ENCODE peak calls at places on chromosomes 3 and 15, in four cellular contexts. O, Z, V and K are unnamed samples.

GRCh38 chr3:81472600-81473362 is 288.7 kb downstream of the GBE1 start:
- DNase-seq in Z (no peak), V (no peak), O (no peak), K (no peak)

GRCh38 chr3:129650256-129650872 is 43.9 kb upstream of the PLXND1 start:
- DNase-seq in O (peak), V (no peak), Z (peak), K (peak)

GRCh38 chr3:138118863-138119766 is 3.7 kb upstream of the DZIP1L start:
- DNase-seq in Z (peak), V (peak), O (peak), K (peak)

GRCh38 chr3:134423153-134423552 is 48.9 kb upstream of the AMOTL2 start:
- DNase-seq in Z (no peak), V (no peak), O (peak), K (no peak)

GRCh38 chr3:49734752-49735151 is 11.0 kb upstream of the GMPPB start:
- DNase-seq in Z (no peak), O (no peak), V (no peak), K (no peak)

GRCh38 chr3:50657816-50658215 is 16.9 kb upstream of the DOCK3 start:
- DNase-seq in O (no peak), Z (no peak), V (no peak), K (no peak)

GRCh38 chr3:196969660-196970546 is 1.3 kb upstream of the PIGZ start:
- DNase-seq in V (no peak), O (peak), Z (peak), K (no peak)

GRCh38 chr15:25237291-25237978 is 201.4 kb downstream of the UBE3A start:
- DNase-seq in O (no peak), Z (no peak), V (no peak), K (no peak)

GRCh38 chr15:50830477-50831354 is 65.2 kb upstream of the SPPL2A start:
- DNase-seq in O (no peak), V (no peak), Z (no peak), K (no peak)

GRCh38 chr15:90818251-90819210 is 49.9 kb upstream of the FURIN start:
- DNase-seq in V (no peak), O (peak), Z (no peak), K (peak)
- TF ChIP-seq CREM in V (no peak), O (no peak), Z (no peak), K (no peak)

DNA sequence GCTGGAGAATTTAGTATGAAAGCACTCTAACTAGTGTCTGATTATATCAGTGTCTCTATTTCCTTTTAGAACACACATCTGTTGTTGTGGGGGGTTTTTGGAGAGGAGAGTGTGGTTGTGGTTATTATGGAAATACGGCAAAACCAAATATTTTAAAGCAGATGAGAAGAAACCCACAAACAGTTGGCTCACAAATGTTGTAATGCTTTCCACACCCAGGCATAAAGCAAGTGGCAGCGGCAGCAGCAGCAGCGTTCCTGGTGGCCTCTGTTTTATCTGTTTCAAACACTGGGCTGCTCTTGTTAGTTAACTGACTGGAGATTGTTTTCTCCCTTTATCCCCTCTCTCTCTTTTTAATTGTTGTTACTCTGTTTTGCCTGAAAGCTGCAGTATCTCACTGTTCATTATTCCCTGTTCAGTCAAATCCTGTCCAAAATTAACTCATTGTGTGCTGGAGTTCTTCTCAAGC is 1045.5 kb upstream of the NR2F2 start:
- DNase-seq in Z (peak), V (no peak), O (no peak), K (no peak)
- TF ChIP-seq TCF7 in Z (no peak), V (no peak), O (no peak), K (no peak)

GRCh38 chr3:67044955-67045354 is 46.8 kb downstream of the KBTBD8 start:
- DNase-seq in V (no peak), O (no peak), Z (no peak), K (no peak)

GRCh38 chr3:67045711-67046465 is 47.8 kb downstream of the KBTBD8 start:
- DNase-seq in O (no peak), V (no peak), Z (no peak), K (no peak)

GRCh38 chr3:67048067-67048715 is 50.1 kb downstream of the KBTBD8 start:
- DNase-seq in O (no peak), V (peak), Z (no peak), K (no peak)

GRCh38 chr3:67044295-67044694 is 46.2 kb downstream of the KBTBD8 start:
- DNase-seq in Z (no peak), V (no peak), O (no peak), K (no peak)

GRCh38 chr3:67048716-67049076 is 50.6 kb downstream of the KBTBD8 start:
- DNase-seq in Z (no peak), V (peak), O (no peak), K (no peak)
- TF ChIP-seq CREM in Z (no peak), V (no peak), O (no peak), K (no peak)

DNA sequence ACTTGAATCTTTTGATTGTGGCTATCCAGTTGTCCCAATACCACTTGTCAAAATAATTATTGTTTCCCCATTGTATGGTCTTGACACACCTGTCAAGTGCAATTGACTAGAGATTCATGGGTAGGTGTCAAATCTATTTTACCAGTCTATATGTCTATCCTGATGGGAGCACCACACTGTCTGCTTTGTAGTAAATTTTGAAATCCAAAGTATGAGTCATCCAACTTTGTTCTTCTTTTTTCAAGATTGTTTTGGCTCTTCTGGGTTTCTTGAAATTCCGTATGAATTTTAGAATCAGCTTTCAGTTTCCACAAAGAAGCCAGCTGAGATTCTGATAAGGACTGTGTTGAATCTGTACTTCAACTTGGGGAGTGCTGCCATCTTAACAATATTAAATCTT is 71.9 kb downstream of the CSNK1G1 start:
- DNase-seq in O (no peak), V (no peak), Z (no peak), K (no peak)
- TF ChIP-seq TCF7 in O (no peak), V (no peak), Z (no peak), K (no peak)

DNA sequence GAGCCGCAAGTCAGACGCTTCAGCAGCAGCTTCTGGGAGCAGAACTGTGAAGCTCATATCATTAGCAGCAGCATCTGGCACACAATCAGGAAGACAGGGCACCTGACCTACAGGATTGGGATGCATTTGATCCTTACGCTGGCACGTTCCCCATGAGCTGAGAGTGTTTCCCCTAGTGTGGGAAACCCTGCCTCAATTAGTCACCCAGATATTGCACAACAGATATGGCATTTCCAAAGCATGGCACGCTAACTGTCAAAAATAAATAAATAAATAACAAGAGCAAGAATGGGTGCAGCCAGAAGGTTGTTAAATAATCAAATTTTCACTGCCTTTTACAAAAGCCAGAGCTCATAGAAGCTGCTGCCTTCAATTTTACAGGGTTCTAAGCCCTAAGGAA is 189.6 kb upstream of the THBS1 start:
- DNase-seq in O (no peak), Z (no peak), V (no peak), K (no peak)
- TF ChIP-seq CREM in O (no peak), Z (no peak), V (no peak), K (no peak)

GRCh38 chr15:58221591-58222241 is 83.5 kb downstream of the AQP9 start:
- DNase-seq in O (peak), V (no peak), Z (peak), K (peak)
- TF ChIP-seq TCF7 in O (no peak), V (no peak), Z (no peak), K (no peak)

GRCh38 chr3:33956211-33956610 is 157.8 kb downstream of the PDCD6IP start:
- DNase-seq in Z (no peak), O (no peak), V (no peak), K (no peak)

GRCh38 chr3:33949074-33949473 is 150.6 kb downstream of the PDCD6IP start:
- DNase-seq in V (no peak), Z (no peak), O (no peak), K (no peak)

GRCh38 chr3:33957176-33957575 is 158.7 kb downstream of the PDCD6IP start:
- DNase-seq in O (no peak), V (no peak), Z (no peak), K (no peak)

DNA sequence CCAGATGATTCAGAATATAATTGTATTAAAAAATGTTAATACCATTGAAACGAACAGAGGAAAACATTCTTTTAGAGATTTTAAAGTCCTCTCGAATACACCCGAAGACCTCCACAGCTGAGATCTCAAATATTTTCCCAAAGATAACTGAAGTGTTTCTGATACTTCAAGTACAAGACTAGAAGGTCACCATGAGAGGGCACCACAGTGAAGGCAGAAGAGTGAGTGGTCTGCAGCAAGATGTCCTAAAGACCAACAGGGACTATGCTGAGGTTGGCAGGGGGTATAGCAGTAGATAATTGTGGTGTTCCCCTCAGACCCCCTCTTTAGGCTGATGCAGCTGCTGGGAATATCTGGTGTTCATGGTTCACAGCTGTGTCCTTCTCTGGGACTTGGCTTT is 156.5 kb downstream of the PDCD6IP start:
- DNase-seq in O (no peak), V (no peak), Z (peak), K (peak)
- TF ChIP-seq CREM in O (no peak), V (no peak), Z (no peak), K (no peak)